ENCODE peak calls at places on chromosomes 6 and 20, in five cellular contexts. W, X, D, P and K are unnamed samples.

GRCh38 chr6:116840091-116840490 is 11.2 kb upstream of the GPRC6A start:
- DNase-seq in W (no peak), X (no peak), D (peak), P (no peak), K (no peak)

GRCh38 chr20:62922451-62922921 is 3.8 kb downstream of the DIDO1 start:
- DNase-seq in W (no peak), X (no peak), D (no peak), P (no peak), K (no peak)

GRCh38 chr6:6696867-6697531 is 108.5 kb downstream of the LY86 start:
- DNase-seq in W (peak), X (peak), D (peak), P (no peak), K (peak)

GRCh38 chr6:132021552-132022375 is 70.6 kb upstream of the CCN2 start:
- DNase-seq in W (peak), X (no peak), D (no peak), P (no peak), K (no peak)

GRCh38 chr6:81818778-81819491 is 66.5 kb upstream of the TENT5A start:
- DNase-seq in W (no peak), X (no peak), D (no peak), P (peak), K (no peak)

GRCh38 chr6:2853766-2854393 is 12.2 kb upstream of the SERPINB1 start:
- DNase-seq in W (peak), X (no peak), D (peak), P (peak), K (peak)

GRCh38 chr6:161393839-161394364 is 120.0 kb upstream of the AGPAT4 start:
- DNase-seq in W (peak), X (no peak), D (peak), P (peak), K (peak)

GRCh38 chr20:61640171-61640570 is 388.1 kb downstream of the CDH4 start:
- DNase-seq in W (no peak), X (no peak), D (no peak), P (no peak), K (no peak)

GRCh38 chr20:40471261-40471629 is 217.8 kb downstream of the MAFB start:
- DNase-seq in W (no peak), X (peak), D (peak), P (no peak), K (no peak)

GRCh38 chr6:112163295-112164257 is 76.2 kb downstream of the FAM229B start:
- DNase-seq in W (peak), X (peak), D (peak), P (peak), K (peak)

GRCh38 chr6:111228094-111228493 is 140.8 kb downstream of the SLC16A10 start:
- DNase-seq in W (no peak), X (no peak), D (no peak), P (no peak), K (no peak)

GRCh38 chr6:72856801-72857200 is 234.9 kb downstream of the KCNQ5 start:
- DNase-seq in W (no peak), X (no peak), D (no peak), P (no peak), K (no peak)

GRCh38 chr6:37396571-37397185 is 36.3 kb upstream of the CMTR1 start:
- DNase-seq in W (no peak), X (no peak), D (no peak), P (no peak), K (no peak)

GRCh38 chr20:25540273-25540672 is 45.1 kb downstream of the NINL start:
- DNase-seq in W (no peak), X (no peak), D (peak), P (no peak), K (peak)

GRCh38 chr6:32177182-32177787 is 920 bp upstream of the RNF5 start:
- DNase-seq in W (no peak), X (peak), D (peak), P (no peak), K (no peak)

GRCh38 chr6:41655706-41656668 is 17.7 kb downstream of the MDFI start:
- DNase-seq in W (no peak), X (peak), D (no peak), P (no peak), K (no peak)

GRCh38 chr20:8994045-8994444 is 74.8 kb upstream of the PLCB4 start:
- DNase-seq in W (no peak), X (no peak), D (no peak), P (no peak), K (no peak)

GRCh38 chr6:121210943-121211342 is 123.3 kb downstream of the TBC1D32 start:
- DNase-seq in W (no peak), X (no peak), D (no peak), P (no peak), K (no peak)

GRCh38 chr6:18632670-18633410 is 245.7 kb downstream of the RNF144B start:
- DNase-seq in W (peak), X (no peak), D (no peak), P (no peak), K (peak)

GRCh38 chr6:82711992-82712788 is 348.6 kb downstream of the TPBG start:
- DNase-seq in W (no peak), X (no peak), D (no peak), P (no peak), K (no peak)

GRCh38 chr6:42451595-42452170 is at the start of gene TRERF1:
- DNase-seq in W (no peak), X (peak), D (peak), P (no peak), K (peak)

GRCh38 chr6:118896339-118897136 is 2.6 kb downstream of the ASF1A start:
- DNase-seq in W (peak), X (no peak), D (peak), P (no peak), K (peak)

GRCh38 chr6:53066059-53066406 is 829 bp downstream of the FBXO9 start:
- DNase-seq in W (no peak), X (no peak), D (peak), P (no peak), K (no peak)

GRCh38 chr20:60000271-60001026 is 42.2 kb downstream of the CDH26 start:
- DNase-seq in W (no peak), X (no peak), D (no peak), P (no peak), K (no peak)

GRCh38 chr20:21933526-21933925 is 228.1 kb downstream of the PAX1 start:
- DNase-seq in W (no peak), X (no peak), D (no peak), P (no peak), K (no peak)

GRCh38 chr6:149834513-149835481 is 29.4 kb downstream of the LRP11 start:
- DNase-seq in W (peak), X (peak), D (peak), P (no peak), K (peak)

GRCh38 chr6:113969888-113970807 is 800 bp downstream of the HDAC2 start:
- DNase-seq in W (peak), X (peak), D (peak), P (no peak), K (no peak)
- TF ChIP-seq SRF in W (no peak), X (no peak), D (no peak), P (no peak), K (no peak)

DNA sequence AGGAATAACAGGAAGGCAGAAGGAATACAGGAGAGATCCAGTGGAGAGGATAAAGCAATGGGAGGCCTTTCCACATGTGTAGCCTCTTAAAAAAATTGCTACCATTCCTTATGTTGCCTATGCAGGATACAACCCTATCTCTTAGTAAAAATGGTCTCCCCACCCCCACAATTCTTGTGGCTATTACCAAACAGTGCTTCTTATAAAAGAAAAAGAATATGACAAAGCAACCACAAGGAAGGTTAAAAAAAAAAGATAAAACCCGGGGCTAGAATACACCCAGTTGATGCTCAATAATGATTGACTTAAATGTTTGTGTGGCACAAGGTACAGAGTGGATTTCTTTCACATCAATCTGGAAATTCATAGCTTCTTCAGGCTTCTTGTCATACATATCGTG is 250.9 kb downstream of the HIVEP2 start:
- DNase-seq in W (no peak), X (no peak), D (no peak), P (no peak), K (no peak)
- TF ChIP-seq SRF in W (no peak), X (no peak), D (no peak), P (no peak), K (no peak)

DNA sequence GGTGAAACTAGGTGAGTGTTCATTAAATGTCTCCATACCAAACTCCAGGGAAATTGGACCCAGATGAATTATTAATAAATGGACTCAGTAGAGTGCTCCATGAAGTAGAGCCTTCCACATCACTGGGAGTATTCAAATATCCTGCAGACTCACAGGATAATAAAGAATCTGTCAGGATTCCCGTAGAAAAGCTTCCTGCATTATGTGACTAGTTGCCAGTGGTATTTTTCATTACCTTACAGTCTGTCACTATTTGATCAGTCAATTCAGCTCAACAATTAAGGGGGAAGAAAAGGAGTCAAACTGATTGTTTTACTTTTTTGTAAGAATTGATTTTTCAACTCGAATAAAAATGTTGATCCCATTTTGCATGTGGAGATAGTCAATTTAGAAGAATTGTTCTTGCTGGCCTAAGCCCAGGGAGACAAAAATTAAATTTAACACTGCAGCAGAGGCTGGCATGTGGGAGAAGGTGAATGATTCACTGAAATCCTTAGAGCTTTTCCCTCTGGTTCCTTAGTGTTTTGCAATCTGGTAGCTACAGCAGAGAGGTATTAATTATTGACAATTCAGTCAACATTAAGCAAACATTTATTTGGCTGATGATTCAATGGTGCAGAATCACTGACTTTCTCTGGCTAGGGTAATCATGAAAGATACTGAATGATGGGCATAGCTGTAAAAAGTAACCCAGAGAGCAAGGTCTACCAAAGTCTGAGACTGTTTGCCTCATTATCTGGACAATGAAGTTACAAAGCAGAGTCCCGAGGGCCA is 442.4 kb downstream of the CD83 start:
- DNase-seq in W (no peak), X (no peak), D (no peak), P (no peak), K (no peak)
- TF ChIP-seq SRF in W (no peak), X (no peak), D (no peak), P (no peak), K (no peak)

DNA sequence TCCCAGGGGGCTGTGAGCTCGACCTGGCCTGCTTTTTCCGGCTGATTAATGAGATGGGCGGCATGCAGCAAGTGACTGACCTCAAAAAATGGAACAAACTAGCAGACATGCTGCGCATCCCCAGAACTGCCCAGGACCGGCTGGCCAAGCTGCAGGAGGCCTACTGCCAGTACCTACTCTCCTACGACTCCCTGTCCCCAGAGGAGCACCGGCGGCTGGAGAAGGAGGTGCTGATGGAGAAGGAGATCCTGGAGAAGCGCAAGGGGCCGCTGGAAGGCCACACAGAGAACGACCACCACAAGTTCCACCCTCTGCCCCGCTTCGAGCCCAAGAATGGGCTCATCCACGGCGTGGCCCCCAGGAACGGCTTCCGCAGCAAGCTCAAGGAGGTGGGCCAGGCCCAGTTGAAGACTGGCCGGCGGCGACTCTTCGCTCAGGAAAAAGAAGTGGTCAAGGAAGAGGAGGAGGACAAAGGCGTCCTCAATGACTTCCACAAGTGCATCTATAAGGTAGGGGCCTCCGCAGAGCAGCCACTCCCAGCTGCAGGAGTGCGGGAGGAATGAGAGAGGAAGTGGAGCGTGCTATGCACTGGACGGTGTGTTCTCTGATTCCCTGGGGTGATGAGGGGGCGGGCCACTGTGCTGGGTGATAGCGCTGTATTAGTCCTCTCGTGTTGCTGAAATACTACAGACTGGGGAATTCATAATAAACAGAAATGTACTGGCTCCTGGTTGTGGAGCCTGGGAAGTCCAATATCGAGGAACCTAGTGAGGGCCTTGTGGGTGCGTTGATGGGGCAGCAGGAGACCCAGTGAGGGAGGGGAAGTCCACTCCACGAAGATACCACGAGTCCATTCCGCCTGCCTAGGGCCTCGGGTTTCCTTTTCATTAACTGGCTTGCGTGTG is 161.7 kb downstream of the DTNBP1 start:
- DNase-seq in W (no peak), X (no peak), D (no peak), P (no peak), K (no peak)
- TF ChIP-seq SRF in W (no peak), X (no peak), D (no peak), P (no peak), K (no peak)

GRCh38 chr6:43942616-43943015 is 172.6 kb downstream of the VEGFA start:
- DNase-seq in W (no peak), X (no peak), D (no peak), P (no peak), K (no peak)
- TF ChIP-seq SRF in W (no peak), X (no peak), D (no peak), P (no peak), K (no peak)

GRCh38 chr6:135451617-135452190 is 45.8 kb downstream of the AHI1 start:
- DNase-seq in W (peak), X (no peak), D (no peak), P (no peak), K (peak)
- TF ChIP-seq SRF in W (no peak), X (no peak), D (no peak), P (no peak), K (no peak)

GRCh38 chr20:33273117-33273851 is 9.7 kb upstream of the BPIFB1 start:
- DNase-seq in W (no peak), X (no peak), D (no peak), P (no peak), K (no peak)
- TF ChIP-seq SRF in W (no peak), X (no peak), D (no peak), P (no peak), K (no peak)

GRCh38 chr20:51594206-51594998 is 51.9 kb upstream of the NFATC2 start:
- DNase-seq in W (no peak), X (no peak), D (no peak), P (no peak), K (no peak)

GRCh38 chr20:51591871-51592270 is 49.4 kb upstream of the NFATC2 start:
- DNase-seq in W (no peak), X (no peak), D (no peak), P (no peak), K (no peak)

GRCh38 chr20:51593584-51593983 is 51.1 kb upstream of the NFATC2 start:
- DNase-seq in W (no peak), X (no peak), D (no peak), P (no peak), K (no peak)

GRCh38 chr20:51594999-51595532 is 52.5 kb upstream of the NFATC2 start:
- DNase-seq in W (peak), X (peak), D (peak), P (peak), K (peak)

DNA sequence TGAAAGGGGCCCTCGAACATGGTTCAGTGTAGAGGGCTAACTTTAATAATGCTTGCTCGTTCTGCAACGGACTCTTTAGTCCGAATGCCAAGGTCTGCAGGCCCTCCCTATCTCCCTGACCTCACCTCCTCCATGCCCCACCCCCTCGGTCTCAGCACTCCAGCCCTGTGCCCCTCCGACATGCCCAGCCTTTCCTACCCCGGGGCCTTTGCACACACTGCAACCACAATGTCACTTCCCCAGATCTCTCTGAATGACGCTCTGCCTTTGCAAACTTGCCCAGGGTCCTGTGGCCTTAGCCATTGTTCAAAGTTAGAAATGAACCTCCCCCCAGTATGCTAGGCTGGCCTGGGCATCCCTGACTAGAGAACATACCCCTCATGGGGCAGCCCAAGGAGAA is 50.0 kb upstream of the NFATC2 start:
- DNase-seq in W (no peak), X (no peak), D (no peak), P (no peak), K (no peak)
- TF ChIP-seq SRF in W (no peak), X (no peak), D (no peak), P (no peak), K (no peak)